ENCODE peak calls at places on chromosomes 12 and 14, in nine cellular contexts. Q is T-helper 9 cell; I is NCI-H146; D is neural crest cell; Z is GM23248; X is NCI-H2029; K is heart left ventricle; O is activated effector memory CD4-positive, alpha-beta T cell treated with anti-CD3 and anti-CD28 coated beads, Interleukin-2, amount 50 U/mL, for 16 hours; L is HFF-Myc. M is an unnamed sample.

GRCh38 chr14:78092040-78092439 is 78.1 kb upstream of the NRXN3 start:
- DNase-seq in Q (no peak), I (no peak), D (no peak), Z (no peak), X (no peak), K (no peak), O (no peak), L (no peak), M (no peak)

GRCh38 chr14:58488550-58488949 is 61.0 kb downstream of the KIAA0586 start:
- DNase-seq in Q (no peak), I (no peak), D (no peak), Z (peak; percentile 26), X (no peak), K (no peak), O (no peak), L (peak; percentile 2), M (no peak)

GRCh38 chr14:24070285-24071143 is 848 bp upstream of the CPNE6 start:
- DNase-seq in Q (no peak), I (peak; percentile 73), D (no peak), Z (no peak), X (no peak), K (peak; percentile 4), O (no peak), L (no peak), M (no peak)

GRCh38 chr12:100926669-100927248 is 132.2 kb downstream of the ANO4 start:
- DNase-seq in Q (no peak), I (peak; percentile 25), D (peak; percentile 6), Z (peak; percentile 17), X (no peak), K (no peak), O (no peak), L (peak; percentile 7), M (no peak)

GRCh38 chr14:25431211-25432076 is 381.5 kb upstream of the STXBP6 start:
- DNase-seq in Q (no peak), I (peak; percentile 43), D (peak; percentile 23), Z (peak; percentile 14), X (no peak), K (no peak), O (no peak), L (no peak), M (no peak)

GRCh38 chr14:74207943-74208342 is 31.3 kb upstream of the VSX2 start:
- DNase-seq in Q (no peak), I (no peak), D (no peak), Z (peak; percentile 6), X (no peak), K (no peak), O (no peak), L (no peak), M (no peak)

GRCh38 chr12:3743803-3744202 is 9.1 kb downstream of the CRACR2A start:
- DNase-seq in Q (no peak), I (no peak), D (no peak), Z (peak; percentile 44), X (no peak), K (peak; percentile 37), O (no peak), L (no peak), M (no peak)

GRCh38 chr14:33950320-33951182 is at the start of gene EGLN3:
- DNase-seq in Q (peak; percentile 38), I (peak; percentile 26), D (peak; percentile 81), Z (peak; percentile 87), X (peak; percentile 100), K (peak; percentile 93), O (peak; percentile 84), L (peak; percentile 21), M (peak; percentile 87)

GRCh38 chr12:112938751-112939150 is 477 bp downstream of the OAS3 start:
- DNase-seq in Q (no peak), I (no peak), D (no peak), Z (peak; percentile 16), X (no peak), K (no peak), O (no peak), L (no peak), M (no peak)

GRCh38 chr12:1800646-1801284 is 19.6 kb upstream of the LRTM2 start:
- DNase-seq in Q (no peak), I (peak; percentile 42), D (no peak), Z (peak; percentile 84), X (no peak), K (peak; percentile 69), O (peak; percentile 62), L (no peak), M (no peak)

GRCh38 chr12:43283206-43283605 is 268.8 kb downstream of the ADAMTS20 start:
- DNase-seq in Q (no peak), I (no peak), D (no peak), Z (peak; percentile 27), X (no peak), K (no peak), O (no peak), L (no peak), M (no peak)

GRCh38 chr12:110934093-110934852 is 13.9 kb upstream of the MYL2 start:
- DNase-seq in Q (no peak), I (no peak), D (no peak), Z (peak; percentile 44), X (no peak), K (peak; percentile 31), O (no peak), L (no peak), M (no peak)

GRCh38 chr14:95486875-95487668 is 29.4 kb downstream of the SYNE3 start:
- DNase-seq in Q (no peak), I (peak; percentile 45), D (no peak), Z (no peak), X (no peak), K (peak; percentile 17), O (no peak), L (no peak), M (no peak)

GRCh38 chr12:131096681-131097181 is 143.0 kb downstream of the ADGRD1 start:
- DNase-seq in Q (no peak), I (no peak), D (no peak), Z (no peak), X (no peak), K (no peak), O (peak; percentile 43), L (no peak), M (no peak)

GRCh38 chr14:32457213-32457920 is 128.3 kb downstream of the AKAP6 start:
- DNase-seq in Q (no peak), I (no peak), D (no peak), Z (peak; percentile 93), X (no peak), K (peak; percentile 83), O (no peak), L (no peak), M (no peak)

GRCh38 chr12:103495783-103496456 is at the start of gene C12orf42:
- DNase-seq in Q (no peak), I (peak; percentile 87), D (peak; percentile 48), Z (peak; percentile 47), X (peak; percentile 53), K (no peak), O (peak; percentile 73), L (no peak), M (peak; percentile 55)

GRCh38 chr12:8078400-8078799 is 3.7 kb upstream of the NECAP1 start:
- DNase-seq in Q (peak; percentile 44), I (peak; percentile 75), D (no peak), Z (peak; percentile 69), X (no peak), K (no peak), O (peak; percentile 84), L (peak; percentile 56), M (no peak)

M was measured in DMS153.